ENCODE peak calls at places on chromosomes 4 and X, in eight cellular contexts. One of them, this sample, is unnamed.

GRCh38 chr4:138175337-138175794 is 66.8 kb downstream of the SLC7A11 start:
- DNase-seq in tibial nerve: no peak
- DNase-seq in breast epithelium: no peak
- DNase-seq in sigmoid colon: no peak
- DNase-seq in caudate nucleus: no peak
- DNase-seq in Panc1: no peak
- DNase-seq in aorta: no peak
- DNase-seq in heart left ventricle: no peak
- DNase-seq in this sample: no peak

GRCh38 chrX:129786210-129786651 is 6.5 kb downstream of the SASH3 start:
- DNase-seq in tibial nerve: no peak
- DNase-seq in breast epithelium: no peak
- DNase-seq in sigmoid colon: no peak
- DNase-seq in caudate nucleus: no peak
- DNase-seq in Panc1: no peak
- DNase-seq in aorta: peak
- DNase-seq in heart left ventricle: no peak
- DNase-seq in this sample: no peak

GRCh38 chr4:151894246-151894645 is 133.4 kb upstream of the GATB start:
- DNase-seq in tibial nerve: no peak
- DNase-seq in breast epithelium: no peak
- DNase-seq in sigmoid colon: no peak
- DNase-seq in caudate nucleus: no peak
- DNase-seq in Panc1: no peak
- DNase-seq in aorta: no peak
- DNase-seq in heart left ventricle: no peak
- DNase-seq in this sample: no peak

GRCh38 chrX:21723097-21723496 is 34.8 kb downstream of the SMPX start:
- DNase-seq in tibial nerve: no peak
- DNase-seq in breast epithelium: no peak
- DNase-seq in sigmoid colon: no peak
- DNase-seq in caudate nucleus: no peak
- DNase-seq in Panc1: no peak
- DNase-seq in aorta: no peak
- DNase-seq in heart left ventricle: no peak
- DNase-seq in this sample: no peak

GRCh38 chr4:111793686-111794085 is 351.6 kb upstream of the FAM241A start:
- DNase-seq in tibial nerve: no peak
- DNase-seq in breast epithelium: no peak
- DNase-seq in sigmoid colon: no peak
- DNase-seq in caudate nucleus: no peak
- DNase-seq in Panc1: no peak
- DNase-seq in aorta: no peak
- DNase-seq in heart left ventricle: no peak
- DNase-seq in this sample: no peak

GRCh38 chr4:138609943-138610350 is 367.8 kb upstream of the SLC7A11 start:
- DNase-seq in tibial nerve: no peak
- DNase-seq in breast epithelium: no peak
- DNase-seq in sigmoid colon: no peak
- DNase-seq in caudate nucleus: no peak
- DNase-seq in Panc1: no peak
- DNase-seq in aorta: no peak
- DNase-seq in heart left ventricle: no peak
- DNase-seq in this sample: no peak

GRCh38 chrX:68714856-68715255 is 67.4 kb downstream of the STARD8 start:
- DNase-seq in tibial nerve: no peak
- DNase-seq in breast epithelium: no peak
- DNase-seq in sigmoid colon: peak
- DNase-seq in caudate nucleus: no peak
- DNase-seq in Panc1: no peak
- DNase-seq in aorta: no peak
- DNase-seq in heart left ventricle: no peak
- DNase-seq in this sample: no peak

GRCh38 chr4:72505314-72505744 is 63.7 kb downstream of the ADAMTS3 start:
- DNase-seq in tibial nerve: no peak
- DNase-seq in breast epithelium: no peak
- DNase-seq in sigmoid colon: no peak
- DNase-seq in caudate nucleus: no peak
- DNase-seq in Panc1: peak
- DNase-seq in aorta: no peak
- DNase-seq in heart left ventricle: no peak
- DNase-seq in this sample: no peak

GRCh38 chr4:94455081-94455480 is 3.3 kb downstream of the PDLIM5 start:
- DNase-seq in tibial nerve: no peak
- DNase-seq in breast epithelium: peak
- DNase-seq in sigmoid colon: peak
- DNase-seq in caudate nucleus: no peak
- DNase-seq in Panc1: no peak
- DNase-seq in aorta: peak
- DNase-seq in heart left ventricle: no peak
- DNase-seq in this sample: no peak

GRCh38 chr4:38207110-38207457 is 246.9 kb downstream of the PTTG2 start:
- DNase-seq in tibial nerve: no peak
- DNase-seq in breast epithelium: no peak
- DNase-seq in sigmoid colon: no peak
- DNase-seq in caudate nucleus: no peak
- DNase-seq in Panc1: no peak
- DNase-seq in aorta: no peak
- DNase-seq in heart left ventricle: no peak
- DNase-seq in this sample: no peak

GRCh38 chr4:38204317-38205060 is 244.3 kb downstream of the PTTG2 start:
- DNase-seq in tibial nerve: no peak
- DNase-seq in breast epithelium: no peak
- DNase-seq in sigmoid colon: no peak
- DNase-seq in caudate nucleus: no peak
- DNase-seq in Panc1: no peak
- DNase-seq in aorta: no peak
- DNase-seq in heart left ventricle: no peak
- DNase-seq in this sample: peak

GRCh38 chr4:38210396-38211114 is 250.4 kb downstream of the PTTG2 start:
- DNase-seq in tibial nerve: no peak
- DNase-seq in breast epithelium: no peak
- DNase-seq in sigmoid colon: no peak
- DNase-seq in caudate nucleus: no peak
- DNase-seq in Panc1: no peak
- DNase-seq in aorta: no peak
- DNase-seq in heart left ventricle: no peak
- DNase-seq in this sample: no peak

DNA sequence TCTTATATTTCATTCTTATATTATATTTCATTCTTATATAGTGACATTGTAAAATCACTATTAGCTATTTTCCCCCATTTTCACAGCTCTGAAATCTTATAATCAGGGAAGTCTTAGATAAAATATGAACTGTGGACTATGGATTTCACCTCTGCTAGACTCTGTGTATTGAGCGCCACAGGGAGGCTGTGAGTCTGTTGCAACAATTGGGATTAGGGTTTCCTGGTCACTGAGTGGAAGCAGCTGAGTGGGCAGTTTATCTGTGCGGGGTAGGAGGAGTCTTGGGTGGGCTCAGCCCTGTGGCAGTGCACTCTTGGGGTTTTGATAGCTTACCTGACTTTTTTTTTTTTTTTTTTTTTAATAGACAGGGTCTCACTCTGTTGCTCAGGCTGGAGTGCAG is 249.5 kb downstream of the PTTG2 start:
- DNase-seq in tibial nerve: no peak
- DNase-seq in breast epithelium: no peak
- DNase-seq in sigmoid colon: no peak
- DNase-seq in caudate nucleus: no peak
- DNase-seq in Panc1: no peak
- DNase-seq in aorta: no peak
- DNase-seq in heart left ventricle: no peak
- DNase-seq in this sample: no peak
- H3K27ac ChIP-seq in tibial nerve: no peak
- H3K27ac ChIP-seq in breast epithelium: no peak
- H3K27ac ChIP-seq in sigmoid colon: no peak
- H3K27ac ChIP-seq in caudate nucleus: no peak
- H3K27ac ChIP-seq in Panc1: no peak
- H3K27ac ChIP-seq in aorta: no peak
- H3K27ac ChIP-seq in heart left ventricle: no peak
- H3K27ac ChIP-seq in this sample: no peak

DNA sequence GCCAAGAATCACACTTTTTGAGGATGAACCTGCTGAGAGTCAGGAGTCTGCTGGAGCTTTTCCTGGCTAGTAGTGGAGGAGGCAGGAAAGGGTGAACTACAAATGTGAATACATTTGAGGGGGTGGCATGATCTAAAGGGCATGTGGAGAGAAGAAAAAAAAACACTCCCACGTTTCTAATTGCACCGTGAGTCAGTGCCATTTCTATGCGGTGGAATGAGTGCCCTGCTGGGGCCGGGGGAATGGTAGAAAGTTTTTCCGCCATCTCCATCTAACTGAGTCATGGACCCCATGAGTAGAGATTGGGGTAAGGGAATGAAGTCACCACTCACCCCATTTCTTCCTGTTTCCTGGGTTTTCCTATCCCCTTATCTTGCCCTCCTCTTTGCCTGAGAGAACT is 19.8 kb downstream of the BEX3 start:
- DNase-seq in tibial nerve: no peak
- DNase-seq in breast epithelium: no peak
- DNase-seq in sigmoid colon: no peak
- DNase-seq in caudate nucleus: no peak
- DNase-seq in Panc1: no peak
- DNase-seq in aorta: no peak
- DNase-seq in heart left ventricle: no peak
- DNase-seq in this sample: no peak
- H3K27ac ChIP-seq in tibial nerve: no peak
- H3K27ac ChIP-seq in breast epithelium: no peak
- H3K27ac ChIP-seq in sigmoid colon: no peak
- H3K27ac ChIP-seq in caudate nucleus: no peak
- H3K27ac ChIP-seq in Panc1: no peak
- H3K27ac ChIP-seq in aorta: no peak
- H3K27ac ChIP-seq in heart left ventricle: no peak
- H3K27ac ChIP-seq in this sample: no peak

GRCh38 chr4:169098969-169099685 is 89.1 kb upstream of the CBR4 start:
- DNase-seq in tibial nerve: no peak
- DNase-seq in breast epithelium: no peak
- DNase-seq in sigmoid colon: no peak
- DNase-seq in caudate nucleus: no peak
- DNase-seq in Panc1: no peak
- DNase-seq in aorta: no peak
- DNase-seq in heart left ventricle: no peak
- DNase-seq in this sample: no peak
- H3K27ac ChIP-seq in tibial nerve: no peak
- H3K27ac ChIP-seq in breast epithelium: no peak
- H3K27ac ChIP-seq in sigmoid colon: peak
- H3K27ac ChIP-seq in caudate nucleus: no peak
- H3K27ac ChIP-seq in Panc1: no peak
- H3K27ac ChIP-seq in aorta: peak
- H3K27ac ChIP-seq in heart left ventricle: peak
- H3K27ac ChIP-seq in this sample: no peak

DNA sequence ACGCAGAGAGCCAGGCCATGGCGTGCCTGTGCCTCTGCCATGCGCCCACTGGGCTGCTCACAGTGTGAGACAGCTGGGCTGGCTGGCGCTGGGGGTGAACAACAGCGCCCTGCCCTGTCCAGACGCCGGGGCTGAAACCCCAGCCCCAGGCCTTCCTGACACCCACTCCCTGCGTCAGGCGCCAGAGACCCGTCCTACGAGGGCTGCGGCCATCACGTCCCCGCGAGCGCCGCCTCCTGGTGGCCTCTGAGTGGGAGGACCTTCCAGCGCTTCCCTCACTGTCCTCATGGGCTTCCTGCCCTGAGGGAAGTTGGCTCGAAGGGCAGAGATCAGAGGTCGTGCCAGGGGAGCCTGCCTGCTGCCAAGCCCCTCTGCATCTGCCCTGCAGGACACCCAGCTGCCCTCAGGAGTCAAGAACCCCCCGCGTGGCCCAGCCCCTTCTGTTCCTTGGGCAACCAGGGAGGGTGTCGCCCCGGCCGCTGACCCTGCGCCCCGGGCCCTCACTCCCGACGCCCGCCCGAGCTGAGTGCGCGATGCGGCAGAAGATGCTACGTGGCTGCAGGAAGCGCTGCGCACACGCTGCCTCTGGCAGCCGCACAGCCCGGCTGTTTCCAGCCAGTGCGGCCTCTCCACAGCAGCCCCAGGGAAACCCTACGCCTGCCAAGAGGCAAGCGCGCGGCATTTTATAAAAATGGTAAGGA is 16.2 kb downstream of the NELFA start:
- DNase-seq in tibial nerve: no peak
- DNase-seq in breast epithelium: peak
- DNase-seq in sigmoid colon: no peak
- DNase-seq in caudate nucleus: no peak
- DNase-seq in Panc1: no peak
- DNase-seq in aorta: peak
- DNase-seq in heart left ventricle: no peak
- DNase-seq in this sample: no peak
- H3K27ac ChIP-seq in tibial nerve: no peak
- H3K27ac ChIP-seq in breast epithelium: peak
- H3K27ac ChIP-seq in sigmoid colon: no peak
- H3K27ac ChIP-seq in caudate nucleus: no peak
- H3K27ac ChIP-seq in Panc1: no peak
- H3K27ac ChIP-seq in aorta: no peak
- H3K27ac ChIP-seq in heart left ventricle: no peak
- H3K27ac ChIP-seq in this sample: no peak

GRCh38 chr4:1305781-1306455 is 16.2 kb downstream of the MAEA start:
- DNase-seq in tibial nerve: no peak
- DNase-seq in breast epithelium: no peak
- DNase-seq in sigmoid colon: no peak
- DNase-seq in caudate nucleus: no peak
- DNase-seq in Panc1: no peak
- DNase-seq in aorta: no peak
- DNase-seq in heart left ventricle: no peak
- DNase-seq in this sample: no peak
- H3K27ac ChIP-seq in tibial nerve: no peak
- H3K27ac ChIP-seq in breast epithelium: no peak
- H3K27ac ChIP-seq in sigmoid colon: no peak
- H3K27ac ChIP-seq in caudate nucleus: no peak
- H3K27ac ChIP-seq in Panc1: no peak
- H3K27ac ChIP-seq in aorta: no peak
- H3K27ac ChIP-seq in heart left ventricle: no peak
- H3K27ac ChIP-seq in this sample: no peak

DNA sequence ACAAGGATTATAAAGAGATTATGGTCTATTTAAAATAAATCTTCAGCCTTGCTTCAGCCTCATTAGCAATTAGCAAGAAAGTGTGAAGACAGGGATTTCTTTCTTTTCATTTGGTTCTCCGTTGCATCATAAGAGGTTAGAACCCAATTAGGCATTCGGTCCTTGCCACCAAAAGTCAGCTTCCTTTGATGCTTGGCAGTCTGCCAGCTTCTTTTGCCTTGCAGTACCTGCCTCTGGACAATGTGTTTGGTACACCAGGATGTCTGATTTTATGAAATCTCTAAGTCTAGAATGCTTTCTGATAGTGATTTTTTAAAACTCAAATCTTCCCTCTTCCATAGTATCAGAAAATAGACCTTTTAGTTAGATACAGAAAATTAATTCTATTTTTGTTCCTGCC is 12.5 kb downstream of the SMIM20 start:
- DNase-seq in tibial nerve: no peak
- DNase-seq in breast epithelium: no peak
- DNase-seq in sigmoid colon: no peak
- DNase-seq in caudate nucleus: no peak
- DNase-seq in Panc1: no peak
- DNase-seq in aorta: no peak
- DNase-seq in heart left ventricle: no peak
- DNase-seq in this sample: peak
- H3K27ac ChIP-seq in tibial nerve: no peak
- H3K27ac ChIP-seq in breast epithelium: no peak
- H3K27ac ChIP-seq in sigmoid colon: no peak
- H3K27ac ChIP-seq in caudate nucleus: peak
- H3K27ac ChIP-seq in Panc1: no peak
- H3K27ac ChIP-seq in aorta: no peak
- H3K27ac ChIP-seq in heart left ventricle: no peak
- H3K27ac ChIP-seq in this sample: no peak